ENCODE peak calls at places on chromosomes 5 and 9, in eight cellular contexts. One of them, this sample, is unnamed.

GRCh38 chr5:176530983-176531901 is 6.0 kb downstream of the RNF44 start:
- DNase-seq in RPMI7951: peak
- DNase-seq in suprapubic skin: no peak
- DNase-seq in left ventricle myocardium inferior: no peak
- DNase-seq in NCI-H2081: peak
- DNase-seq in activated B cell treated with CpG ODN at 0.5 μM for 24 hours: no peak
- DNase-seq in skeletal muscle cell: peak
- DNase-seq in stimulated activated CD4-positive, alpha-beta T cell treated with anti-CD3 and anti-CD28 coated beads, Interleukin-1b, Interleukin-23, amount 100 ng/mL, for 24 hours: no peak
- DNase-seq in this sample: no peak

GRCh38 chr5:159146839-159147238 is 47.1 kb upstream of the EBF1 start:
- DNase-seq in RPMI7951: no peak
- DNase-seq in suprapubic skin: no peak
- DNase-seq in left ventricle myocardium inferior: no peak
- DNase-seq in NCI-H2081: no peak
- DNase-seq in activated B cell treated with CpG ODN at 0.5 μM for 24 hours: no peak
- DNase-seq in skeletal muscle cell: no peak
- DNase-seq in stimulated activated CD4-positive, alpha-beta T cell treated with anti-CD3 and anti-CD28 coated beads, Interleukin-1b, Interleukin-23, amount 100 ng/mL, for 24 hours: no peak
- DNase-seq in this sample: no peak

GRCh38 chr5:141637266-141637692 is 482 bp downstream of the RELL2 start:
- DNase-seq in RPMI7951: no peak
- DNase-seq in suprapubic skin: no peak
- DNase-seq in left ventricle myocardium inferior: no peak
- DNase-seq in NCI-H2081: no peak
- DNase-seq in activated B cell treated with CpG ODN at 0.5 μM for 24 hours: peak
- DNase-seq in skeletal muscle cell: no peak
- DNase-seq in stimulated activated CD4-positive, alpha-beta T cell treated with anti-CD3 and anti-CD28 coated beads, Interleukin-1b, Interleukin-23, amount 100 ng/mL, for 24 hours: no peak
- DNase-seq in this sample: no peak

GRCh38 chr9:5466776-5467175 is 16.4 kb downstream of the CD274 start:
- DNase-seq in RPMI7951: no peak
- DNase-seq in suprapubic skin: no peak
- DNase-seq in left ventricle myocardium inferior: no peak
- DNase-seq in NCI-H2081: no peak
- DNase-seq in activated B cell treated with CpG ODN at 0.5 μM for 24 hours: no peak
- DNase-seq in skeletal muscle cell: no peak
- DNase-seq in stimulated activated CD4-positive, alpha-beta T cell treated with anti-CD3 and anti-CD28 coated beads, Interleukin-1b, Interleukin-23, amount 100 ng/mL, for 24 hours: no peak
- DNase-seq in this sample: no peak

GRCh38 chr5:116371935-116372334 is 202.7 kb downstream of the SEMA6A start:
- DNase-seq in RPMI7951: no peak
- DNase-seq in suprapubic skin: no peak
- DNase-seq in left ventricle myocardium inferior: no peak
- DNase-seq in NCI-H2081: no peak
- DNase-seq in activated B cell treated with CpG ODN at 0.5 μM for 24 hours: no peak
- DNase-seq in skeletal muscle cell: no peak
- DNase-seq in stimulated activated CD4-positive, alpha-beta T cell treated with anti-CD3 and anti-CD28 coated beads, Interleukin-1b, Interleukin-23, amount 100 ng/mL, for 24 hours: no peak
- DNase-seq in this sample: no peak

GRCh38 chr9:125509476-125509875 is 197.5 kb downstream of the MAPKAP1 start:
- DNase-seq in RPMI7951: no peak
- DNase-seq in suprapubic skin: no peak
- DNase-seq in left ventricle myocardium inferior: no peak
- DNase-seq in NCI-H2081: no peak
- DNase-seq in activated B cell treated with CpG ODN at 0.5 μM for 24 hours: no peak
- DNase-seq in skeletal muscle cell: no peak
- DNase-seq in stimulated activated CD4-positive, alpha-beta T cell treated with anti-CD3 and anti-CD28 coated beads, Interleukin-1b, Interleukin-23, amount 100 ng/mL, for 24 hours: no peak
- DNase-seq in this sample: no peak

GRCh38 chr9:136052433-136052880 is 42.6 kb downstream of the NACC2 start:
- DNase-seq in RPMI7951: peak
- DNase-seq in suprapubic skin: no peak
- DNase-seq in left ventricle myocardium inferior: no peak
- DNase-seq in NCI-H2081: no peak
- DNase-seq in activated B cell treated with CpG ODN at 0.5 μM for 24 hours: no peak
- DNase-seq in skeletal muscle cell: no peak
- DNase-seq in stimulated activated CD4-positive, alpha-beta T cell treated with anti-CD3 and anti-CD28 coated beads, Interleukin-1b, Interleukin-23, amount 100 ng/mL, for 24 hours: no peak
- DNase-seq in this sample: no peak

GRCh38 chr5:75156585-75156984 is 80.1 kb downstream of the ANKRD31 start:
- DNase-seq in RPMI7951: peak
- DNase-seq in suprapubic skin: no peak
- DNase-seq in left ventricle myocardium inferior: no peak
- DNase-seq in NCI-H2081: no peak
- DNase-seq in activated B cell treated with CpG ODN at 0.5 μM for 24 hours: no peak
- DNase-seq in skeletal muscle cell: no peak
- DNase-seq in stimulated activated CD4-positive, alpha-beta T cell treated with anti-CD3 and anti-CD28 coated beads, Interleukin-1b, Interleukin-23, amount 100 ng/mL, for 24 hours: no peak
- DNase-seq in this sample: no peak

GRCh38 chr5:150129813-150130492 is 25.7 kb downstream of the PDGFRB start:
- DNase-seq in RPMI7951: peak
- DNase-seq in suprapubic skin: peak
- DNase-seq in left ventricle myocardium inferior: peak
- DNase-seq in NCI-H2081: peak
- DNase-seq in activated B cell treated with CpG ODN at 0.5 μM for 24 hours: peak
- DNase-seq in skeletal muscle cell: peak
- DNase-seq in stimulated activated CD4-positive, alpha-beta T cell treated with anti-CD3 and anti-CD28 coated beads, Interleukin-1b, Interleukin-23, amount 100 ng/mL, for 24 hours: no peak
- DNase-seq in this sample: no peak

GRCh38 chr9:129972816-129973215 is 70.2 kb downstream of the FNBP1 start:
- DNase-seq in RPMI7951: no peak
- DNase-seq in suprapubic skin: no peak
- DNase-seq in left ventricle myocardium inferior: no peak
- DNase-seq in NCI-H2081: no peak
- DNase-seq in activated B cell treated with CpG ODN at 0.5 μM for 24 hours: no peak
- DNase-seq in skeletal muscle cell: no peak
- DNase-seq in stimulated activated CD4-positive, alpha-beta T cell treated with anti-CD3 and anti-CD28 coated beads, Interleukin-1b, Interleukin-23, amount 100 ng/mL, for 24 hours: no peak
- DNase-seq in this sample: no peak

GRCh38 chr9:28970241-28970654 is 1397.0 kb upstream of the C9orf72 start:
- DNase-seq in RPMI7951: no peak
- DNase-seq in suprapubic skin: no peak
- DNase-seq in left ventricle myocardium inferior: no peak
- DNase-seq in NCI-H2081: no peak
- DNase-seq in activated B cell treated with CpG ODN at 0.5 μM for 24 hours: no peak
- DNase-seq in skeletal muscle cell: no peak
- DNase-seq in stimulated activated CD4-positive, alpha-beta T cell treated with anti-CD3 and anti-CD28 coated beads, Interleukin-1b, Interleukin-23, amount 100 ng/mL, for 24 hours: no peak
- DNase-seq in this sample: no peak

GRCh38 chr5:141958773-141959172 is 771 bp upstream of the PCDH12 start:
- DNase-seq in RPMI7951: no peak
- DNase-seq in suprapubic skin: no peak
- DNase-seq in left ventricle myocardium inferior: no peak
- DNase-seq in NCI-H2081: no peak
- DNase-seq in activated B cell treated with CpG ODN at 0.5 μM for 24 hours: no peak
- DNase-seq in skeletal muscle cell: no peak
- DNase-seq in stimulated activated CD4-positive, alpha-beta T cell treated with anti-CD3 and anti-CD28 coated beads, Interleukin-1b, Interleukin-23, amount 100 ng/mL, for 24 hours: no peak
- DNase-seq in this sample: no peak

This sample was measured in NCI-H1048.